ENCODE peak calls at places on chromosomes 11 and 22, in eight cellular contexts. L is neural progenitor cell, E is HL-60, M is brain microvascular endothelial cell, S is psoas muscle, J is MM.1S, W is ovary, A is stomach. N is an unnamed sample.

GRCh38 chr11:39374963-39375698 is 2084.3 kb downstream of the LRRC4C start:
- DNase-seq in L (peak), E (no peak), M (no peak), S (no peak), J (peak), W (no peak), A (no peak), N (no peak)

GRCh38 chr11:106821291-106821690 is 197.0 kb downstream of the GUCY1A2 start:
- DNase-seq in L (peak), E (no peak), M (no peak), S (no peak), J (no peak), W (no peak), A (no peak), N (no peak)

GRCh38 chr22:44577391-44578114 is 79.5 kb upstream of the RTL6 start:
- DNase-seq in L (no peak), E (no peak), M (no peak), S (no peak), J (no peak), W (no peak), A (no peak), N (peak)

GRCh38 chr11:60915250-60915914 is 1.4 kb downstream of the TMEM109 start:
- DNase-seq in L (peak), E (no peak), M (peak), S (peak), J (peak), W (peak), A (peak), N (peak)

GRCh38 chr22:20517422-20517821 is 10.0 kb downstream of the MED15 start:
- DNase-seq in L (no peak), E (no peak), M (peak), S (no peak), J (no peak), W (no peak), A (no peak), N (no peak)

GRCh38 chr11:86341382-86341781 is 33.3 kb upstream of the CCDC81 start:
- DNase-seq in L (peak), E (no peak), M (no peak), S (no peak), J (no peak), W (no peak), A (no peak), N (no peak)

GRCh38 chr11:95704865-95705264 is 84.7 kb downstream of the FAM76B start:
- DNase-seq in L (no peak), E (no peak), M (no peak), S (no peak), J (no peak), W (no peak), A (no peak), N (no peak)

GRCh38 chr11:33642461-33643166 is 58.0 kb downstream of the C11orf91 start:
- DNase-seq in L (no peak), E (no peak), M (no peak), S (no peak), J (no peak), W (no peak), A (no peak), N (no peak)

GRCh38 chr22:39239561-39240423 is 5.0 kb downstream of the PDGFB start:
- DNase-seq in L (no peak), E (no peak), M (no peak), S (peak), J (peak), W (no peak), A (peak), N (no peak)

GRCh38 chr11:74662487-74663103 is 68.6 kb downstream of the CHRDL2 start:
- DNase-seq in L (no peak), E (no peak), M (no peak), S (no peak), J (no peak), W (no peak), A (no peak), N (no peak)

DNA sequence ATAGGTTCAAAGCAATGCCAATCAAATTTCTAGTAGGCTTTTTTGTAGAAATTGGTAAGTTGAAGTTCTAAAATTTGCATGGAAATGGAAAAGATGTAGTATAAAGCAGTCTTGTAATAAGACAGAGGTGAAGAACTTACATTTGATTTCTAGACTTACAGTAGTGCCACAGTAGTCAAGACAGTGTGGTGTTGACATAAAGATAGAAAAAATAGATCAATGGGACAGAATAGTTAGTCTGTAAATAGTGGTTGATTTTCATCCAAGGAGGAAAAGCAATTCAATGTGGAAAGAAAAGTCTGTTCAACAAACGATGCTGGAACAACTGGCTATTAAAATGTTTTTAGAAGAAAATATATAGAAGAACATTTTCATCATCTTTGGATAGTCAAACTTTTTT is 67.9 kb downstream of the CHRDL2 start:
- DNase-seq in L (no peak), E (no peak), M (no peak), S (no peak), J (no peak), W (no peak), A (no peak), N (no peak)
- H3K27ac ChIP-seq in L (no peak), E (no peak), M (no peak), S (no peak), J (no peak), W (no peak), A (no peak), N (no peak)

GRCh38 chr11:43427971-43428370 is 69.3 kb downstream of the TTC17 start:
- DNase-seq in L (no peak), E (no peak), M (no peak), S (no peak), J (no peak), W (no peak), A (no peak), N (no peak)
- H3K4me3 ChIP-seq in L (no peak), E (no peak), M (no peak), S (no peak), J (no peak), W (no peak), A (no peak), N (no peak)

DNA sequence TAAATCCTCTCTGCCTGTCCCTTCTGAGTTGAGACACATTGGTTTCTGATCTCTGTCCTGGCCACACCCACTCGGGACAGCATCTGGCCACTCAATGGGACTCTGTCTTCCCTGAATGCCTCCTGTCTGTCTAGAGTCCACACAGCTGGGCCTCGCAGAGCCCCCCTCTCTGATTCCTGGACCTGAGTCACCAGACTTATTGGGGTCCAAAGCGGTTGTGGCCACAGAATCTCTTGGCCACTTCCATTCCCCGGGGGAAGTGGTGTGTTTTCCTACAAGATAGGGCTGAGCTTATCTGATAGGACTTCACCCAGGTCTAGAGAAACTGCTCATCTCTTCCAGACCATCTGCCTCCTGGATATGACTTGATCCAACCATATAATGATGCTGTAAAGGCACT is 57.4 kb upstream of the WNT11 start:
- DNase-seq in L (no peak), E (no peak), M (no peak), S (no peak), J (no peak), W (no peak), A (no peak), N (no peak)
- H3K27ac ChIP-seq in L (no peak), E (no peak), M (no peak), S (no peak), J (no peak), W (no peak), A (no peak), N (no peak)

GRCh38 chr11:47376183-47376542 is 2.2 kb downstream of the SPI1 start:
- DNase-seq in L (no peak), E (no peak), M (no peak), S (no peak), J (no peak), W (no peak), A (no peak), N (no peak)

GRCh38 chr11:47376543-47377371 is 1.6 kb downstream of the SPI1 start:
- DNase-seq in L (no peak), E (no peak), M (no peak), S (peak), J (no peak), W (no peak), A (no peak), N (no peak)

GRCh38 chr11:47373876-47374820 is 4.2 kb downstream of the SPI1 start:
- DNase-seq in L (peak), E (no peak), M (peak), S (peak), J (peak), W (peak), A (peak), N (peak)

GRCh38 chr11:47375020-47375419 is 3.3 kb downstream of the SPI1 start:
- DNase-seq in L (no peak), E (no peak), M (no peak), S (no peak), J (no peak), W (no peak), A (no peak), N (no peak)

DNA sequence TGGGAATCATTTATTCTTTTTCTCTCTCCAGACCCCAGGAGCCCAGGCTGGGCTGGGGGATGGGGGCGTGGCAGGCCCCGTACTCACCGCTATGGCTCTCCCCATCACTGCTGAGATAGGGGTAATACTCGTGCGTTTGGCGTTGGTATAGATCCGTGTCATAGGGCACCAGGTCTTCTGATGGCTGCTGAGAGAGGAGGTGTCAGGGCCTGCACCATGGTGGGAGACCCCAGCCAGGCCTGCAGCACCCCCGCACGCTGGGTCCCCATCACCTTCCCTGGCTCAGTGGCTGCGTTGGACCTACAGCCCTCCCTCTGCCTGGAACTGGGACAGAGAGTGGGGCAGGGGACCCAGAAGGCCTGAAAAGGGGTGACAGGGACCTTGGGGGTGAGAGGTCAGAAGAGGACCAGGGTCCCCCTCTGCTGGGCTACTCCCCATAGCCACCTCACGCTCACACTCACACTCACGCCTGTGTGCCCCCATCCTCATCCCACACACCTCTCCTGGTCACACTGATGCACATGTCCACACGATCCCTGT is 2.7 kb downstream of the SPI1 start:
- DNase-seq in L (no peak), E (no peak), M (no peak), S (no peak), J (no peak), W (no peak), A (no peak), N (no peak)
- H3K4me3 ChIP-seq in L (no peak), E (peak), M (no peak), S (peak), J (no peak), W (no peak), A (peak), N (no peak)

N was measured in adrenal gland.